ENCODE peak calls at places on chromosome 7, in four cellular contexts. One of them, this sample, is unnamed.

GRCh38 chr7:140230862-140231778 is 54.3 kb upstream of the KDM7A start:
- DNase-seq in tibial nerve: no peak
- DNase-seq in astrocyte of the spinal cord: peak
- DNase-seq in NCI-H187: peak
- DNase-seq in this sample: peak

GRCh38 chr7:102404005-102404861 is 8.1 kb downstream of the PRKRIP1 start:
- DNase-seq in astrocyte of the spinal cord: peak
- DNase-seq in tibial nerve: no peak
- DNase-seq in NCI-H187: no peak
- DNase-seq in this sample: no peak

GRCh38 chr7:139680676-139681462 is 96.9 kb downstream of the HIPK2 start:
- DNase-seq in NCI-H187: peak
- DNase-seq in tibial nerve: no peak
- DNase-seq in astrocyte of the spinal cord: peak
- DNase-seq in this sample: no peak

GRCh38 chr7:154409703-154410311 is 357.6 kb downstream of the DPP6 start:
- DNase-seq in astrocyte of the spinal cord: peak
- DNase-seq in tibial nerve: no peak
- DNase-seq in NCI-H187: no peak
- DNase-seq in this sample: no peak

GRCh38 chr7:107744345-107744750 is 406 bp downstream of the CBLL1 start:
- DNase-seq in tibial nerve: no peak
- DNase-seq in astrocyte of the spinal cord: no peak
- DNase-seq in NCI-H187: no peak
- DNase-seq in this sample: no peak

GRCh38 chr7:33872870-33873269 is 32.5 kb upstream of the BMPER start:
- DNase-seq in NCI-H187: no peak
- DNase-seq in astrocyte of the spinal cord: no peak
- DNase-seq in tibial nerve: no peak
- DNase-seq in this sample: no peak

GRCh38 chr7:98323597-98324322 is 42.3 kb downstream of the BRI3 start:
- DNase-seq in astrocyte of the spinal cord: peak
- DNase-seq in NCI-H187: no peak
- DNase-seq in tibial nerve: no peak
- DNase-seq in this sample: no peak

GRCh38 chr7:42233939-42234338 is 3.1 kb downstream of the GLI3 start:
- DNase-seq in astrocyte of the spinal cord: peak
- DNase-seq in NCI-H187: no peak
- DNase-seq in tibial nerve: no peak
- DNase-seq in this sample: no peak

GRCh38 chr7:90111-91063 is 102.0 kb upstream of the FAM20C start:
- DNase-seq in astrocyte of the spinal cord: peak
- DNase-seq in tibial nerve: no peak
- DNase-seq in NCI-H187: no peak
- DNase-seq in this sample: no peak

GRCh38 chr7:108280136-108280535 is 150.0 kb upstream of the LAMB4 start:
- DNase-seq in astrocyte of the spinal cord: no peak
- DNase-seq in NCI-H187: no peak
- DNase-seq in tibial nerve: no peak
- DNase-seq in this sample: no peak

GRCh38 chr7:129652914-129653313 is 41.4 kb downstream of the NRF1 start:
- DNase-seq in tibial nerve: no peak
- DNase-seq in NCI-H187: no peak
- DNase-seq in astrocyte of the spinal cord: no peak
- DNase-seq in this sample: no peak

GRCh38 chr7:131945948-131946525 is 389.6 kb upstream of the PODXL start:
- DNase-seq in NCI-H187: no peak
- DNase-seq in astrocyte of the spinal cord: no peak
- DNase-seq in tibial nerve: no peak
- DNase-seq in this sample: no peak

GRCh38 chr7:81488210-81488609 is 281.6 kb downstream of the HGF start:
- DNase-seq in NCI-H187: no peak
- DNase-seq in tibial nerve: no peak
- DNase-seq in astrocyte of the spinal cord: no peak
- DNase-seq in this sample: no peak

GRCh38 chr7:46015107-46015868 is 94.2 kb upstream of the IGFBP3 start:
- DNase-seq in astrocyte of the spinal cord: peak
- DNase-seq in tibial nerve: no peak
- DNase-seq in NCI-H187: no peak
- DNase-seq in this sample: peak

GRCh38 chr7:114502454-114503254 is 88.0 kb downstream of the FOXP2 start:
- DNase-seq in NCI-H187: no peak
- DNase-seq in astrocyte of the spinal cord: peak
- DNase-seq in tibial nerve: no peak
- DNase-seq in this sample: no peak

GRCh38 chr7:115676707-115677106 is 353.9 kb downstream of the TFEC start:
- DNase-seq in tibial nerve: no peak
- DNase-seq in NCI-H187: no peak
- DNase-seq in astrocyte of the spinal cord: no peak
- DNase-seq in this sample: no peak

GRCh38 chr7:111499027-111499426 is 63.3 kb downstream of the IMMP2L start:
- DNase-seq in NCI-H187: no peak
- DNase-seq in astrocyte of the spinal cord: peak
- DNase-seq in tibial nerve: no peak
- DNase-seq in this sample: no peak

GRCh38 chr7:24922099-24922773 is 57.7 kb downstream of the OSBPL3 start:
- DNase-seq in NCI-H187: no peak
- DNase-seq in astrocyte of the spinal cord: no peak
- DNase-seq in tibial nerve: no peak
- DNase-seq in this sample: no peak

GRCh38 chr7:77327067-77327931 is 88.8 kb downstream of the GSAP start:
- DNase-seq in astrocyte of the spinal cord: peak
- DNase-seq in NCI-H187: peak
- DNase-seq in tibial nerve: no peak
- DNase-seq in this sample: no peak

GRCh38 chr7:65307651-65308299 is 65.9 kb upstream of the ZNF92 start:
- DNase-seq in tibial nerve: no peak
- DNase-seq in astrocyte of the spinal cord: peak
- DNase-seq in NCI-H187: peak
- DNase-seq in this sample: peak

GRCh38 chr7:118573065-118573464 is 348.6 kb downstream of the ANKRD7 start:
- DNase-seq in astrocyte of the spinal cord: peak
- DNase-seq in NCI-H187: no peak
- DNase-seq in tibial nerve: no peak
- DNase-seq in this sample: peak

GRCh38 chr7:91949221-91950009 is 8.8 kb downstream of the AKAP9 start:
- DNase-seq in NCI-H187: no peak
- DNase-seq in tibial nerve: no peak
- DNase-seq in astrocyte of the spinal cord: peak
- DNase-seq in this sample: no peak

GRCh38 chr7:143380646-143381426 is at the start of gene ZYX:
- DNase-seq in tibial nerve: peak
- DNase-seq in astrocyte of the spinal cord: peak
- DNase-seq in NCI-H187: no peak
- DNase-seq in this sample: peak

GRCh38 chr7:70068531-70068930 is 470.3 kb downstream of the AUTS2 start:
- DNase-seq in tibial nerve: no peak
- DNase-seq in NCI-H187: no peak
- DNase-seq in astrocyte of the spinal cord: no peak
- DNase-seq in this sample: no peak

GRCh38 chr7:56026538-56026937 is 24.7 kb downstream of the PSPH start:
- DNase-seq in NCI-H187: no peak
- DNase-seq in astrocyte of the spinal cord: no peak
- DNase-seq in tibial nerve: no peak
- DNase-seq in this sample: no peak

GRCh38 chr7:48402721-48403120 is 231.5 kb downstream of the ABCA13 start:
- DNase-seq in NCI-H187: no peak
- DNase-seq in astrocyte of the spinal cord: no peak
- DNase-seq in tibial nerve: no peak
- DNase-seq in this sample: no peak

GRCh38 chr7:50727711-50728110 is 55.0 kb downstream of the GRB10 start:
- DNase-seq in tibial nerve: no peak
- DNase-seq in astrocyte of the spinal cord: no peak
- DNase-seq in NCI-H187: no peak
- DNase-seq in this sample: no peak

GRCh38 chr7:31776616-31777015 is 89.6 kb downstream of the PPP1R17 start:
- DNase-seq in NCI-H187: no peak
- DNase-seq in tibial nerve: no peak
- DNase-seq in astrocyte of the spinal cord: peak
- DNase-seq in this sample: no peak

GRCh38 chr7:147068877-147069276 is 952.3 kb downstream of the CNTNAP2 start:
- DNase-seq in tibial nerve: no peak
- DNase-seq in NCI-H187: no peak
- DNase-seq in astrocyte of the spinal cord: no peak
- DNase-seq in this sample: no peak